ENCODE peak calls at places on chromosomes 5 and 9, in five cellular contexts. One of them, this sample, is unnamed.

GRCh38 chr9:106445107-106445506 is 417.9 kb upstream of the ZNF462 start:
- DNase-seq in cardiac muscle cell: no peak
- DNase-seq in upper lobe of right lung: no peak
- DNase-seq in body of pancreas: no peak
- DNase-seq in SK-N-SH: no peak
- DNase-seq in this sample: no peak

GRCh38 chr9:134778841-134779411 is 101.7 kb upstream of the FCN2 start:
- DNase-seq in upper lobe of right lung: peak; percentile 78
- DNase-seq in body of pancreas: peak; percentile 45
- DNase-seq in cardiac muscle cell: peak; percentile 66
- DNase-seq in SK-N-SH: peak; percentile 84
- DNase-seq in this sample: peak; percentile 43

GRCh38 chr9:34957492-34958410 is at the start of gene PHF24:
- DNase-seq in body of pancreas: no peak
- DNase-seq in cardiac muscle cell: peak; percentile 26
- DNase-seq in SK-N-SH: peak; percentile 86
- DNase-seq in upper lobe of right lung: no peak
- DNase-seq in this sample: no peak

GRCh38 chr5:149930060-149930753 is 14.4 kb downstream of the PDE6A start:
- DNase-seq in body of pancreas: no peak
- DNase-seq in cardiac muscle cell: peak; percentile 58
- DNase-seq in upper lobe of right lung: no peak
- DNase-seq in SK-N-SH: peak; percentile 45
- DNase-seq in this sample: peak; percentile 73

GRCh38 chr9:971901-972511 is 4.4 kb upstream of the DMRT3 start:
- DNase-seq in SK-N-SH: peak; percentile 43
- DNase-seq in body of pancreas: peak; percentile 32
- DNase-seq in cardiac muscle cell: no peak
- DNase-seq in upper lobe of right lung: no peak
- DNase-seq in this sample: no peak

GRCh38 chr9:133119461-133120342 is 1.3 kb downstream of the RALGDS start:
- DNase-seq in body of pancreas: no peak
- DNase-seq in SK-N-SH: peak; percentile 90
- DNase-seq in cardiac muscle cell: peak; percentile 44
- DNase-seq in upper lobe of right lung: no peak
- DNase-seq in this sample: no peak

GRCh38 chr9:104914458-104914857 is 13.5 kb downstream of the ABCA1 start:
- DNase-seq in upper lobe of right lung: no peak
- DNase-seq in body of pancreas: no peak
- DNase-seq in SK-N-SH: no peak
- DNase-seq in cardiac muscle cell: no peak
- DNase-seq in this sample: no peak

GRCh38 chr9:37954581-37954981 is 50.7 kb upstream of the SLC25A51 start:
- DNase-seq in upper lobe of right lung: no peak
- DNase-seq in cardiac muscle cell: no peak
- DNase-seq in SK-N-SH: no peak
- DNase-seq in body of pancreas: no peak
- DNase-seq in this sample: no peak

GRCh38 chr5:177980776-177981175 is 15.3 kb downstream of the PROP1 start:
- DNase-seq in SK-N-SH: no peak
- DNase-seq in cardiac muscle cell: peak; percentile 7
- DNase-seq in body of pancreas: no peak
- DNase-seq in upper lobe of right lung: no peak
- DNase-seq in this sample: no peak

GRCh38 chr9:136193127-136193890 is 11.6 kb downstream of the LHX3 start:
- DNase-seq in SK-N-SH: peak; percentile 56
- DNase-seq in cardiac muscle cell: no peak
- DNase-seq in body of pancreas: no peak
- DNase-seq in upper lobe of right lung: no peak
- DNase-seq in this sample: no peak

GRCh38 chr5:175321927-175322532 is 122.0 kb downstream of the DRD1 start:
- DNase-seq in SK-N-SH: no peak
- DNase-seq in cardiac muscle cell: peak; percentile 8
- DNase-seq in upper lobe of right lung: no peak
- DNase-seq in body of pancreas: no peak
- DNase-seq in this sample: peak; percentile 18

GRCh38 chr5:180718810-180719453 is 20.9 kb downstream of the OR2Y1 start:
- DNase-seq in cardiac muscle cell: peak; percentile 47
- DNase-seq in body of pancreas: no peak
- DNase-seq in SK-N-SH: peak; percentile 16
- DNase-seq in upper lobe of right lung: no peak
- DNase-seq in this sample: peak; percentile 57

GRCh38 chr9:135864447-135865049 is 42.8 kb downstream of the CAMSAP1 start:
- DNase-seq in cardiac muscle cell: peak; percentile 65
- DNase-seq in body of pancreas: peak; percentile 56
- DNase-seq in SK-N-SH: peak; percentile 76
- DNase-seq in upper lobe of right lung: no peak
- DNase-seq in this sample: peak; percentile 67

GRCh38 chr5:164383662-164384061 is 878.2 kb downstream of the MAT2B start:
- DNase-seq in upper lobe of right lung: no peak
- DNase-seq in body of pancreas: no peak
- DNase-seq in SK-N-SH: no peak
- DNase-seq in cardiac muscle cell: no peak
- DNase-seq in this sample: no peak

GRCh38 chr9:2065704-2066103 is 50.6 kb downstream of the SMARCA2 start:
- DNase-seq in SK-N-SH: no peak
- DNase-seq in body of pancreas: no peak
- DNase-seq in upper lobe of right lung: no peak
- DNase-seq in cardiac muscle cell: no peak
- DNase-seq in this sample: no peak

DNA sequence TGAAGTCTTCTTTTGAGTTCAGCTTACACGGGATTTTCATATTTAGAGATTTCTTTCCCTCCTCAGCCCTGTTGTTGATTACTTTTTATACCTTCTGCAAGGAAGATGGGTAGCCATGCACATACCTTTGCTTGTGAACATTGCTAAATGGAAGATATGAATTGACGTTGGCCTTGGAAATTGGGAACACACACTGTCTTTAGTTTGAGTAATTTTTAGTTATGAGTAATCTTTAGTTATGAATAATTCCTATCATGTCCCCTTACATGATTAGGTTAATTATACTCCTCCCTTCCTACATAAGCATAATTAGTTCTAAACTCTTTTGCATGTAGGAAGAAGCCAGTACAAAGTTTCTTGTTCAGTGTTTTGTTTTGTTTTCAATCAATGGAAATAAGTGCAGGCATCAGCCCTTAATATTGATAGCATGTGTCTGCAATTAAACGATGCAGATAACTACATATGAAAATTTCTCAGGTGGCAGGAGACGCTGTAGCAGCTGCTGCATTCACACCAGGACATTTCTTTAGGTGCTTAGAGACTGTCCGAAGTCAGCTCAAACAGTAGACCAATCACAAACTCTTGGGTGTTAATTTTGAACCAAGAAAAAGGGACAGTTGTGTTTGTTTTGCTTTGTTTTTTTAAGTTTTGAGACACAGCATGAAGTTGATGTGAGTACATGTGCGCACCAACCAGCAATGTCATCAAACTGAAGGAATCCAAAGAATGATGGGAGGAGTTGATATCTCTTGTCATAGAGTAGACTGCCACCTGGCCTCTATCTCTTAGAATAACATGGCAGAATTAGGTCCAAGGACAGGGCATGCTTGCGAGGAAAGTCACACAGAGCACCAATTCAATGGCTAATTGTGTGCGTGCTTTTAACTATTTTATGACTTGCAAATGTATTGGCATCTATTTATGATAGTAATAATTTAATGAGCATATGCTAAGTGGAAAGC is 51.4 kb downstream of the SMARCA2 start:
- DNase-seq in body of pancreas: no peak
- DNase-seq in SK-N-SH: no peak
- DNase-seq in cardiac muscle cell: peak; percentile 14
- DNase-seq in upper lobe of right lung: no peak
- DNase-seq in this sample: peak; percentile 17
- TF ChIP-seq CTCF in body of pancreas: no peak
- TF ChIP-seq CTCF in SK-N-SH: peak; percentile 15
- TF ChIP-seq CTCF in cardiac muscle cell: no peak
- TF ChIP-seq CTCF in upper lobe of right lung: peak; percentile 39
- TF ChIP-seq CTCF in this sample: no peak

GRCh38 chr5:33531796-33532195 is 91.0 kb downstream of the TARS1 start:
- DNase-seq in upper lobe of right lung: no peak
- DNase-seq in cardiac muscle cell: no peak
- DNase-seq in SK-N-SH: no peak
- DNase-seq in body of pancreas: no peak
- DNase-seq in this sample: no peak

GRCh38 chr5:33530963-33531298 is 90.2 kb downstream of the TARS1 start:
- DNase-seq in body of pancreas: no peak
- DNase-seq in upper lobe of right lung: no peak
- DNase-seq in SK-N-SH: no peak
- DNase-seq in cardiac muscle cell: no peak
- DNase-seq in this sample: no peak

GRCh38 chr5:33526755-33527154 is 86.0 kb downstream of the TARS1 start:
- DNase-seq in upper lobe of right lung: no peak
- DNase-seq in cardiac muscle cell: no peak
- DNase-seq in SK-N-SH: no peak
- DNase-seq in body of pancreas: peak; percentile 64
- DNase-seq in this sample: no peak

GRCh38 chr5:33527696-33528095 is 86.9 kb downstream of the TARS1 start:
- DNase-seq in cardiac muscle cell: no peak
- DNase-seq in SK-N-SH: no peak
- DNase-seq in upper lobe of right lung: no peak
- DNase-seq in body of pancreas: no peak
- DNase-seq in this sample: no peak

DNA sequence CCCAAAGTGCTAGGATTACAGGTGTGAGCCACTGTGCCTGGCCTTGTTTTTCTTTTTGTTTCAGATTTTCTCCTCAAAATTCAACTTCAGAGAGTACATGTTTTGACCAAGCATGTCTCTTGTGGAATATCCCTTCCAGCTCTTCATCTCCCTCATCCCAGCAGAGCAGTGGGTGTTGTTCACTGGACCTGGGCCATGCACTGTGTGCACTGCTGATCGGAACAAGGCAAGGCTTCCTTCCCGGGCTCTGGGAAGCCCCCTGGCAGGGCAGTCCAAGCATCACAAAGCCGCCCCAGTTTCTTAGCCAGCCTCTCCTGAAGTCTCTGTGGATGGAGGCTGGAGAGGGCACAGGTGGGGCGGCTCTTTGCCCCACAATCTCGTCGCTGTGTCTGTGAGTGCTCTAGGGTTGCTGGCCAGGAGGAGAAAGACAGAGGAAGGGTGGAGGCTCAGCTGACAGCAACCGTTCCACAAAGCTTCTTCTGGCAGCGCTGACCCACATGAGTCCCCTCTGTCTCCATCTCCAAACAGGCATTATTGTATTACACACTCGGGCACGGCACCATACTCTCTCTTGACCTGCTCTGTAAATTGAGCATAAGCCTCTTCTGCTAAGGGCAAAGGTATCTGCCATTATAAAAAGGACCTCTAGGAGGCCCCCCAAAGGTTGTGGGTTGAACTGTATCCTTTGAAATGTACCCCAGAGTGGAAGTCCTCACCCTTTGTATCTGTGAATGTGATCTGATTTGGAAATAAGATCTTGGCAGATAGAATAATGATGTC is 89.6 kb downstream of the TARS1 start:
- DNase-seq in body of pancreas: no peak
- DNase-seq in cardiac muscle cell: no peak
- DNase-seq in upper lobe of right lung: peak; percentile 54
- DNase-seq in SK-N-SH: no peak
- DNase-seq in this sample: no peak
- TF ChIP-seq CTCF in body of pancreas: no peak
- TF ChIP-seq CTCF in cardiac muscle cell: no peak
- TF ChIP-seq CTCF in upper lobe of right lung: no peak
- TF ChIP-seq CTCF in SK-N-SH: no peak
- TF ChIP-seq CTCF in this sample: peak; percentile 22

DNA sequence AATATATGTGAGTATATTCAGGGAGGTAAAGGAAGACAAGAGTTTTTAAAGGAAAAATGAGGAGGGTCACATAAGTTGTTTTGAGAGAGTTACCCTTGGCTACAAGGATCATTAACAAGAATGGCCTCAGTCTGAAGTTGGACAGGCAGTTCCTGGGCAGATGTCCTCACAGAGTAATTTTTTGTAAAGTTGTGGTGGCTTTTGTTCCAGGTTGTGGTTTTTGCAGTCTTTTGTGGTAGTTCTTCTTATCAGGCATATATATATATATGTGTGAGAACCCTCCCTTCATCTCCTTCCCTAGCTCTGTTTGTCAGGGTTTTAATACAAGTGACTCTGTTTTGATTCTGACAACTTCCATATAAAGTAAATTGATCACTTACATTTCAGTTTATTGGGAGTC is 60.0 kb downstream of the CSNK1G3 start:
- DNase-seq in SK-N-SH: no peak
- DNase-seq in body of pancreas: no peak
- DNase-seq in cardiac muscle cell: peak; percentile 6
- DNase-seq in upper lobe of right lung: no peak
- DNase-seq in this sample: peak; percentile 1
- TF ChIP-seq CTCF in SK-N-SH: no peak
- TF ChIP-seq CTCF in body of pancreas: no peak
- TF ChIP-seq CTCF in cardiac muscle cell: no peak
- TF ChIP-seq CTCF in upper lobe of right lung: no peak
- TF ChIP-seq CTCF in this sample: no peak

GRCh38 chr5:38478166-38478565 is 78.3 kb downstream of the LIFR start:
- DNase-seq in body of pancreas: no peak
- DNase-seq in upper lobe of right lung: no peak
- DNase-seq in SK-N-SH: no peak
- DNase-seq in cardiac muscle cell: no peak
- DNase-seq in this sample: no peak

GRCh38 chr5:38479315-38479904 is 77.0 kb downstream of the LIFR start:
- DNase-seq in upper lobe of right lung: no peak
- DNase-seq in cardiac muscle cell: no peak
- DNase-seq in SK-N-SH: no peak
- DNase-seq in body of pancreas: no peak
- DNase-seq in this sample: no peak

GRCh38 chr5:38483788-38484398 is 72.6 kb downstream of the LIFR start:
- DNase-seq in cardiac muscle cell: no peak
- DNase-seq in upper lobe of right lung: no peak
- DNase-seq in SK-N-SH: no peak
- DNase-seq in body of pancreas: no peak
- DNase-seq in this sample: no peak
- TF ChIP-seq CTCF in cardiac muscle cell: no peak
- TF ChIP-seq CTCF in upper lobe of right lung: peak; percentile 6
- TF ChIP-seq CTCF in SK-N-SH: no peak
- TF ChIP-seq CTCF in body of pancreas: no peak
- TF ChIP-seq CTCF in this sample: no peak

GRCh38 chr9:86470326-86470725 is 116.1 kb upstream of the TUT7 start:
- DNase-seq in body of pancreas: no peak
- DNase-seq in SK-N-SH: no peak
- DNase-seq in cardiac muscle cell: peak; percentile 81
- DNase-seq in upper lobe of right lung: no peak
- DNase-seq in this sample: peak; percentile 75
- TF ChIP-seq CTCF in body of pancreas: no peak
- TF ChIP-seq CTCF in SK-N-SH: no peak
- TF ChIP-seq CTCF in cardiac muscle cell: no peak
- TF ChIP-seq CTCF in upper lobe of right lung: no peak
- TF ChIP-seq CTCF in this sample: no peak

This sample was measured in cardiac fibroblast.